ENCODE peak calls at places on chromosomes 11 and 22, in six cellular contexts. One of them, this sample, is unnamed.

GRCh38 chr11:102279641-102280170 is 37.6 kb upstream of the BIRC3 start:
- DNase-seq in colonic mucosa: peak
- DNase-seq in IMR-90: peak
- DNase-seq in OCI-LY7: no peak
- DNase-seq in transverse colon: peak
- DNase-seq in A549: peak
- DNase-seq in this sample: peak

GRCh38 chr22:30340911-30341685 is 14.4 kb upstream of the TBC1D10A start:
- DNase-seq in IMR-90: no peak
- DNase-seq in OCI-LY7: no peak
- DNase-seq in transverse colon: no peak
- DNase-seq in colonic mucosa: no peak
- DNase-seq in A549: no peak
- DNase-seq in this sample: no peak

GRCh38 chr22:29231971-29232959 is 26.6 kb downstream of the EMID1 start:
- DNase-seq in OCI-LY7: no peak
- DNase-seq in IMR-90: no peak
- DNase-seq in transverse colon: no peak
- DNase-seq in A549: no peak
- DNase-seq in colonic mucosa: no peak
- DNase-seq in this sample: no peak

GRCh38 chr22:27420817-27421361 is 380.7 kb downstream of the MN1 start:
- DNase-seq in colonic mucosa: peak
- DNase-seq in OCI-LY7: no peak
- DNase-seq in transverse colon: peak
- DNase-seq in A549: no peak
- DNase-seq in IMR-90: peak
- DNase-seq in this sample: peak

GRCh38 chr11:118899706-118900360 is 16.1 kb downstream of the CXCR5 start:
- DNase-seq in colonic mucosa: no peak
- DNase-seq in IMR-90: no peak
- DNase-seq in transverse colon: no peak
- DNase-seq in OCI-LY7: no peak
- DNase-seq in A549: no peak
- DNase-seq in this sample: no peak

GRCh38 chr11:14974723-14975587 is 2.8 kb upstream of the CALCA start:
- DNase-seq in IMR-90: peak
- DNase-seq in A549: peak
- DNase-seq in transverse colon: peak
- DNase-seq in OCI-LY7: peak
- DNase-seq in colonic mucosa: peak
- DNase-seq in this sample: peak

GRCh38 chr11:10666976-10667892 is 26.3 kb downstream of the IRAG1 start:
- DNase-seq in transverse colon: no peak
- DNase-seq in colonic mucosa: no peak
- DNase-seq in IMR-90: peak
- DNase-seq in A549: no peak
- DNase-seq in OCI-LY7: no peak
- DNase-seq in this sample: peak

GRCh38 chr11:1920909-1921575 is 1.5 kb downstream of the TNNT3 start:
- DNase-seq in IMR-90: no peak
- DNase-seq in OCI-LY7: no peak
- DNase-seq in transverse colon: no peak
- DNase-seq in A549: no peak
- DNase-seq in colonic mucosa: peak
- DNase-seq in this sample: no peak

GRCh38 chr11:120375076-120375475 is 38.9 kb downstream of the ARHGEF12 start:
- DNase-seq in colonic mucosa: no peak
- DNase-seq in IMR-90: peak
- DNase-seq in OCI-LY7: no peak
- DNase-seq in A549: peak
- DNase-seq in transverse colon: no peak
- DNase-seq in this sample: peak

GRCh38 chr22:30294830-30295229 is 5.5 kb upstream of the CASTOR1 start:
- DNase-seq in OCI-LY7: no peak
- DNase-seq in transverse colon: no peak
- DNase-seq in colonic mucosa: no peak
- DNase-seq in A549: no peak
- DNase-seq in IMR-90: no peak
- DNase-seq in this sample: no peak

GRCh38 chr11:121881806-121882205 is 234.2 kb downstream of the BLID start:
- DNase-seq in colonic mucosa: no peak
- DNase-seq in transverse colon: no peak
- DNase-seq in OCI-LY7: no peak
- DNase-seq in A549: no peak
- DNase-seq in IMR-90: peak
- DNase-seq in this sample: peak

GRCh38 chr11:83185767-83186166 is 7.7 kb upstream of the ANKRD42 start:
- DNase-seq in transverse colon: no peak
- DNase-seq in A549: no peak
- DNase-seq in IMR-90: no peak
- DNase-seq in OCI-LY7: no peak
- DNase-seq in colonic mucosa: no peak
- DNase-seq in this sample: no peak

GRCh38 chr11:120324932-120325810 is at the start of gene TLCD5:
- DNase-seq in A549: peak
- DNase-seq in OCI-LY7: peak
- DNase-seq in colonic mucosa: no peak
- DNase-seq in transverse colon: peak
- DNase-seq in IMR-90: peak
- DNase-seq in this sample: peak

GRCh38 chr11:78798567-78799170 is 224.0 kb upstream of the NARS2 start:
- DNase-seq in IMR-90: peak
- DNase-seq in transverse colon: peak
- DNase-seq in A549: peak
- DNase-seq in colonic mucosa: peak
- DNase-seq in OCI-LY7: peak
- DNase-seq in this sample: peak

GRCh38 chr11:109041876-109042275 is 377.0 kb downstream of the DDX10 start:
- DNase-seq in IMR-90: peak
- DNase-seq in OCI-LY7: no peak
- DNase-seq in A549: no peak
- DNase-seq in colonic mucosa: no peak
- DNase-seq in transverse colon: no peak
- DNase-seq in this sample: peak

GRCh38 chr11:109037856-109038780 is 373.2 kb downstream of the DDX10 start:
- DNase-seq in colonic mucosa: no peak
- DNase-seq in transverse colon: no peak
- DNase-seq in A549: no peak
- DNase-seq in OCI-LY7: no peak
- DNase-seq in IMR-90: peak
- DNase-seq in this sample: peak

GRCh38 chr11:109043318-109043717 is 378.4 kb downstream of the DDX10 start:
- DNase-seq in colonic mucosa: no peak
- DNase-seq in IMR-90: no peak
- DNase-seq in A549: no peak
- DNase-seq in OCI-LY7: no peak
- DNase-seq in transverse colon: no peak
- DNase-seq in this sample: no peak

GRCh38 chr11:109039611-109040010 is 374.7 kb downstream of the DDX10 start:
- DNase-seq in OCI-LY7: no peak
- DNase-seq in transverse colon: no peak
- DNase-seq in IMR-90: no peak
- DNase-seq in A549: no peak
- DNase-seq in colonic mucosa: no peak
- DNase-seq in this sample: no peak

DNA sequence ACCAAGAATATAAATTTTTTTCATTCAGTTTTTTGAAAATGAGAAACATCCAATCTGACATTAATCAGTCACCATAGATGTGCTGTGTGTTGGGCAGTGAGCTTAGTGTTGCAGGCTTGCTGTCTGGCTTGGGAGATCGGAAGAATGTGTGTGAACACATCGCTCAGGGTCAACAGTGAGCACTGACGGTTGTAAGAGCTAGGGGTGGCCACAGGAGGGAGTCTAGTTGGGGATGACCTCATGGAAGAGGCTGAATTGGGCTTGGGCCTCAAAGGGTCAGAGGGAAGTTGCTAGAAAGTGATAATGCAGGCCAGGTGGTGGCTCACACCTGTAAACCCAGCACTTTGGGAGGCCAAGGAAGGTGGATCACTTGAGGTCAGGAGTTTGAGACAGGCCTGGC is 375.4 kb downstream of the DDX10 start:
- DNase-seq in IMR-90: no peak
- DNase-seq in colonic mucosa: no peak
- DNase-seq in A549: peak
- DNase-seq in OCI-LY7: no peak
- DNase-seq in transverse colon: no peak
- DNase-seq in this sample: no peak
- TF ChIP-seq CTCF in IMR-90: no peak
- TF ChIP-seq CTCF in colonic mucosa: no peak
- TF ChIP-seq CTCF in A549: no peak
- TF ChIP-seq CTCF in OCI-LY7: no peak
- TF ChIP-seq CTCF in transverse colon: no peak
- TF ChIP-seq CTCF in this sample: peak

GRCh38 chr11:17563248-17563647 is 16.2 kb downstream of the OTOG start:
- DNase-seq in OCI-LY7: no peak
- DNase-seq in colonic mucosa: peak
- DNase-seq in A549: peak
- DNase-seq in transverse colon: no peak
- DNase-seq in IMR-90: no peak
- DNase-seq in this sample: no peak

GRCh38 chr11:17561466-17562001 is 14.5 kb downstream of the OTOG start:
- DNase-seq in A549: no peak
- DNase-seq in colonic mucosa: peak
- DNase-seq in OCI-LY7: no peak
- DNase-seq in IMR-90: no peak
- DNase-seq in transverse colon: no peak
- DNase-seq in this sample: no peak

GRCh38 chr11:17561111-17561415 is 14.0 kb downstream of the OTOG start:
- DNase-seq in IMR-90: no peak
- DNase-seq in A549: no peak
- DNase-seq in OCI-LY7: no peak
- DNase-seq in transverse colon: no peak
- DNase-seq in colonic mucosa: peak
- DNase-seq in this sample: no peak

GRCh38 chr11:17563961-17564686 is 17.1 kb downstream of the OTOG start:
- DNase-seq in transverse colon: no peak
- DNase-seq in IMR-90: no peak
- DNase-seq in OCI-LY7: no peak
- DNase-seq in A549: no peak
- DNase-seq in colonic mucosa: peak
- DNase-seq in this sample: no peak

DNA sequence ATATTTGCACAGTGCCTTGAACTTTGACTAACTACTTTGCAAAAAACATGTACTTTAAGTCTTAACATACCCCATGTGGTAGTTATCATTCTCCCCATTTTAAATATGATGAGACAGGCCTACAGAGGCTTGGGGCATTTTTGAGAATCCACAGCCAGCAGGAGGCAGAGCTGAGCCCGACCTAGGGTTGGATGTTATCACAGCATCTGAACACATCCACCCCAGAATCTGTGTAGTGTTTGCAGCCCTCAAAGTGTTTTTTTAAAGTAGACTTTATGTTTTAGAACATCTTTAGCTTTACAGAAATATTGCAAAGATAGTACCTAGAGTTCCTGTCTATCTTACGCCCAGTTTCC is 17.6 kb downstream of the OTOG start:
- DNase-seq in OCI-LY7: no peak
- DNase-seq in IMR-90: no peak
- DNase-seq in transverse colon: no peak
- DNase-seq in A549: peak
- DNase-seq in colonic mucosa: peak
- DNase-seq in this sample: no peak
- TF ChIP-seq CTCF in OCI-LY7: peak
- TF ChIP-seq CTCF in IMR-90: no peak
- TF ChIP-seq CTCF in transverse colon: no peak
- TF ChIP-seq CTCF in A549: peak
- TF ChIP-seq CTCF in colonic mucosa: no peak
- TF ChIP-seq CTCF in this sample: peak

DNA sequence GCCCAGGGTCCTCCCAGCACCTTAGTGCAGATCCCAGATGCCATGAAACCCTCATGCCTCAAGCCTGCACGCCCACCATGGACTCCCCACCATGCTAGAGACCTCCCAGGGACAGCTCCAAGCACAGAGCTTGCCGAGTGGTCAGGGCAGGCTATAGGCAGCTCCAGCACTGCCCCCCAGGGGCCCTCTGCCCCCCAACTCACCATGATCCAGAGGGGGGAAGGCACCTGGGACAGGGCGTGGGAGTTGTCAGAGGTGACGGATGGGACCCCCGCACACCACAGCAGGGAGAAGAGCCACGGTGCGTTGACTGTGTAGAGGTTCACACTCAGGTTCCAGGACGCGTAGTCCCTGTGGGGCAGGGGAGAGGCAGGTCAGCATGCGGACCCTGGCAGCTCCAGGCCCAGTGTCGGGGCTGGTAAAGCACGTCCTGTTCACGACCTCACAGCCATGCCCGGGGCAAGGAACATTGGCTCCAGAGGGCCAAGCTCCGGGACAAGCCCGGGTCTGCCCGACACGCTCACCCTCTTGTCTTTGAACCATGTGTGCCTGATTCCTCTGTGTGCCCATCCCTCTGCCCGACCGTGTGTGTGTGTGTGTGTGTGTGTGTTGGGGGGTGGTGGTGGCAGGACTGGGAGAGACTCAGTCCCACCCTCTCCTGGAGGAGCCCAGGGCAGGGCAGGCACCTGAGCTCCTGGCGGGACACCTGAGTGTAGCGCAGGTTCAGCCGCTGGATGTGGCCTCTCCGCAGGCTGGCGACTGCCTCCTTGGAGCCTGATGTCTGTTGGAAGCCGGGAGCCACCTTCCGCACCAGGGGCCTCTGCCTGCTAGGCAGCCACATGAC is 8.2 kb upstream of the KLHL35 start:
- DNase-seq in A549: no peak
- DNase-seq in transverse colon: no peak
- DNase-seq in IMR-90: no peak
- DNase-seq in OCI-LY7: no peak
- DNase-seq in colonic mucosa: no peak
- DNase-seq in this sample: no peak
- TF ChIP-seq CTCF in A549: no peak
- TF ChIP-seq CTCF in transverse colon: no peak
- TF ChIP-seq CTCF in IMR-90: no peak
- TF ChIP-seq CTCF in OCI-LY7: no peak
- TF ChIP-seq CTCF in colonic mucosa: no peak
- TF ChIP-seq CTCF in this sample: no peak

DNA sequence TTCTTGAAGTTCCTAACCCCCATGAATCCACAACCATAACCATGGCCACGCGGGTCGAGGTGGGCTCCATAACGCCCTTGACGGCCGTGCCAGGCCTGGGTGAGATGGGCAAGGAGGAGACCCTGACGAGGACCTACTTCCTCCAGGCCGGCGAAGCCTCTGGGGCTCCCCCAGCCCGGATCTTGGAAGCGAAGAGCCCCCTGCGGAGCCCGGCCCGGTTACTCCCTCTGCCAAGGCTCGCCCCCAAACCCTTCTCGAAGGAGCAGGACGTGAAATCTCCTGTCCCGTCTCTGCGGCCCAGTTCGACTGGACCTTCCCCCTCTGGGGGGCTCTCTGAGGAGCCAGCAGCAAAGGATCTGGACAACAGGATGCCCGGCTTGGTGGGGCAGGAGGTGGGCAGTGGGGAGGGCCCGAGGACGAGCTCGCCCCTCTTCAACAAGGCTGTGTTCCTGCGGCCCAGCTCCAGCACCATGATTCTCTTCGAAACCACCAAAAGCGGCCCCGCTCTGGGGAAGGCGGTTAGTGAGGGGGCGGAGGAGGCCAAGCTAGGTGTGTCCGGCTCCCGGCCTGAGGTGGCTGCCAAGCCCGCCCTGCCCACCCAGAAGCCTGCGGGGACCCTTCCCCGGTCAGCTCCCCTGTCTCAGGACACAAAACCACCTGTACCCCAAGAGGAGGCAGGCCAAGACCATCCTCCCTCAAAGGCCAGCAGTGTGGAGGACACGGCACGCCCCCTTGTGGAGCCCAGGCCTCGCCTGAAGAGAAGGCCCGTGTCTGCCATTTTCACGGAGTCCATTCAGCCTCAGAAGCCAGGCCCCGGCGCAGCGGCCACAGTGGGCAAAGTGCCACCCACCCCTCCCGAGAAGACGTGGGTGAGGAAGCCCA is 75.7 kb downstream of the KIAA1671 start:
- DNase-seq in IMR-90: no peak
- DNase-seq in OCI-LY7: no peak
- DNase-seq in transverse colon: peak
- DNase-seq in colonic mucosa: peak
- DNase-seq in A549: peak
- DNase-seq in this sample: peak
- TF ChIP-seq CTCF in IMR-90: no peak
- TF ChIP-seq CTCF in OCI-LY7: no peak
- TF ChIP-seq CTCF in transverse colon: peak
- TF ChIP-seq CTCF in colonic mucosa: peak
- TF ChIP-seq CTCF in A549: peak
- TF ChIP-seq CTCF in this sample: peak

This sample was measured in brain microvascular endothelial cell.